ENCODE peak calls at places on chromosomes 7 and 10, in four cellular contexts. One of them, this sample, is unnamed.

GRCh38 chr7:50533849-50534248 is 31.4 kb downstream of the DDC start:
- DNase-seq in spleen: no peak
- DNase-seq in IMR-90: no peak
- DNase-seq in H1: no peak
- DNase-seq in this sample: no peak

GRCh38 chr10:14017380-14017943 is 313.3 kb downstream of the FRMD4A start:
- DNase-seq in H1: no peak
- DNase-seq in IMR-90: peak; percentile 48
- DNase-seq in spleen: no peak
- DNase-seq in this sample: no peak

GRCh38 chr7:24401628-24402593 is 117.9 kb downstream of the NPY start:
- DNase-seq in spleen: no peak
- DNase-seq in IMR-90: peak; percentile 40
- DNase-seq in H1: no peak
- DNase-seq in this sample: no peak

GRCh38 chr10:130784326-130784725 is 527.2 kb downstream of the TCERG1L start:
- DNase-seq in IMR-90: no peak
- DNase-seq in H1: no peak
- DNase-seq in spleen: no peak
- DNase-seq in this sample: no peak

GRCh38 chr10:92594194-92594593 is 1.3 kb downstream of the KIF11 start:
- DNase-seq in H1: no peak
- DNase-seq in IMR-90: no peak
- DNase-seq in spleen: no peak
- DNase-seq in this sample: no peak

GRCh38 chr10:36026081-36026480 is 384.0 kb upstream of the FZD8 start:
- DNase-seq in IMR-90: peak; percentile 22
- DNase-seq in spleen: no peak
- DNase-seq in H1: no peak
- DNase-seq in this sample: no peak

GRCh38 chr7:95723583-95724180 is 48.7 kb upstream of the DYNC1I1 start:
- DNase-seq in spleen: no peak
- DNase-seq in IMR-90: peak; percentile 13
- DNase-seq in H1: peak; percentile 52
- DNase-seq in this sample: peak; percentile 68

GRCh38 chr7:120991133-120991532 is 2.6 kb downstream of the CPED1 start:
- DNase-seq in H1: no peak
- DNase-seq in spleen: no peak
- DNase-seq in IMR-90: no peak
- DNase-seq in this sample: no peak

GRCh38 chr10:26621889-26622681 is 75.4 kb upstream of the PDSS1 start:
- DNase-seq in H1: peak; percentile 62
- DNase-seq in IMR-90: peak; percentile 0
- DNase-seq in spleen: peak; percentile 90
- DNase-seq in this sample: no peak

GRCh38 chr10:10133271-10133670 is 884.4 kb upstream of the CELF2 start:
- DNase-seq in H1: no peak
- DNase-seq in spleen: no peak
- DNase-seq in IMR-90: no peak
- DNase-seq in this sample: no peak

GRCh38 chr10:6563075-6563474 is 17.0 kb downstream of the PRKCQ start:
- DNase-seq in IMR-90: no peak
- DNase-seq in H1: no peak
- DNase-seq in spleen: no peak
- DNase-seq in this sample: no peak

GRCh38 chr10:60073781-60074656 is 167.7 kb upstream of the CCDC6 start:
- DNase-seq in H1: no peak
- DNase-seq in spleen: no peak
- DNase-seq in IMR-90: no peak
- DNase-seq in this sample: no peak

GRCh38 chr10:104657458-104657857 is 16.4 kb downstream of the SORCS3 start:
- DNase-seq in spleen: no peak
- DNase-seq in IMR-90: no peak
- DNase-seq in H1: no peak
- DNase-seq in this sample: no peak

GRCh38 chr10:98274562-98274961 is 6.6 kb upstream of the LOXL4 start:
- DNase-seq in H1: no peak
- DNase-seq in spleen: no peak
- DNase-seq in IMR-90: no peak
- DNase-seq in this sample: no peak

GRCh38 chr7:106190589-106191330 is 78.6 kb upstream of the SYPL1 start:
- DNase-seq in IMR-90: no peak
- DNase-seq in H1: no peak
- DNase-seq in spleen: no peak
- DNase-seq in this sample: no peak

GRCh38 chr7:91353923-91354322 is 89.7 kb downstream of the FZD1 start:
- DNase-seq in IMR-90: no peak
- DNase-seq in spleen: no peak
- DNase-seq in H1: no peak
- DNase-seq in this sample: no peak

GRCh38 chr7:158805937-158806336 is 23.4 kb downstream of the ESYT2 start:
- DNase-seq in IMR-90: no peak
- DNase-seq in spleen: no peak
- DNase-seq in H1: peak; percentile 35
- DNase-seq in this sample: no peak

GRCh38 chr7:143379607-143380263 is 1.4 kb upstream of the ZYX start:
- DNase-seq in spleen: no peak
- DNase-seq in H1: no peak
- DNase-seq in IMR-90: no peak
- DNase-seq in this sample: no peak

GRCh38 chr7:40015790-40016296 is 65.8 kb downstream of the CDK13 start:
- DNase-seq in spleen: no peak
- DNase-seq in IMR-90: peak; percentile 35
- DNase-seq in H1: no peak
- DNase-seq in this sample: peak; percentile 41

GRCh38 chr7:133753513-133753912 is 373.6 kb upstream of the LRGUK start:
- DNase-seq in H1: no peak
- DNase-seq in IMR-90: no peak
- DNase-seq in spleen: no peak
- DNase-seq in this sample: no peak

GRCh38 chr7:51577390-51577789 is 260.8 kb upstream of the COBL start:
- DNase-seq in IMR-90: no peak
- DNase-seq in H1: no peak
- DNase-seq in spleen: no peak
- DNase-seq in this sample: no peak

GRCh38 chr10:683448-684071 is 5.9 kb downstream of the DIP2C start:
- DNase-seq in H1: no peak
- DNase-seq in IMR-90: peak; percentile 99
- DNase-seq in spleen: no peak
- DNase-seq in this sample: peak; percentile 69

GRCh38 chr10:63114031-63114814 is 18.9 kb upstream of the NRBF2 start:
- DNase-seq in H1: no peak
- DNase-seq in IMR-90: peak; percentile 88
- DNase-seq in spleen: no peak
- DNase-seq in this sample: peak; percentile 88

GRCh38 chr10:97779975-97780374 is 8.2 kb upstream of the SFRP5 start:
- DNase-seq in spleen: no peak
- DNase-seq in H1: no peak
- DNase-seq in IMR-90: no peak
- DNase-seq in this sample: no peak

GRCh38 chr7:44762726-44763522 is 14.3 kb downstream of the ZMIZ2 start:
- DNase-seq in IMR-90: no peak
- DNase-seq in H1: no peak
- DNase-seq in spleen: no peak
- DNase-seq in this sample: no peak

GRCh38 chr10:33363112-33363511 is 28.6 kb upstream of the NRP1 start:
- DNase-seq in IMR-90: peak; percentile 39
- DNase-seq in H1: no peak
- DNase-seq in spleen: no peak
- DNase-seq in this sample: no peak

GRCh38 chr10:100372415-100373297 is 25.6 kb downstream of the SCD start:
- DNase-seq in IMR-90: no peak
- DNase-seq in H1: no peak
- DNase-seq in spleen: no peak
- DNase-seq in this sample: no peak

GRCh38 chr10:100370561-100370975 is 23.5 kb downstream of the SCD start:
- DNase-seq in H1: no peak
- DNase-seq in spleen: no peak
- DNase-seq in IMR-90: peak; percentile 27
- DNase-seq in this sample: no peak

GRCh38 chr10:100373298-100374136 is 26.5 kb downstream of the SCD start:
- DNase-seq in IMR-90: peak; percentile 99
- DNase-seq in spleen: peak; percentile 98
- DNase-seq in H1: peak; percentile 91
- DNase-seq in this sample: peak; percentile 100

GRCh38 chr10:100368721-100369120 is 21.7 kb downstream of the SCD start:
- DNase-seq in spleen: no peak
- DNase-seq in H1: no peak
- DNase-seq in IMR-90: no peak
- DNase-seq in this sample: no peak

DNA sequence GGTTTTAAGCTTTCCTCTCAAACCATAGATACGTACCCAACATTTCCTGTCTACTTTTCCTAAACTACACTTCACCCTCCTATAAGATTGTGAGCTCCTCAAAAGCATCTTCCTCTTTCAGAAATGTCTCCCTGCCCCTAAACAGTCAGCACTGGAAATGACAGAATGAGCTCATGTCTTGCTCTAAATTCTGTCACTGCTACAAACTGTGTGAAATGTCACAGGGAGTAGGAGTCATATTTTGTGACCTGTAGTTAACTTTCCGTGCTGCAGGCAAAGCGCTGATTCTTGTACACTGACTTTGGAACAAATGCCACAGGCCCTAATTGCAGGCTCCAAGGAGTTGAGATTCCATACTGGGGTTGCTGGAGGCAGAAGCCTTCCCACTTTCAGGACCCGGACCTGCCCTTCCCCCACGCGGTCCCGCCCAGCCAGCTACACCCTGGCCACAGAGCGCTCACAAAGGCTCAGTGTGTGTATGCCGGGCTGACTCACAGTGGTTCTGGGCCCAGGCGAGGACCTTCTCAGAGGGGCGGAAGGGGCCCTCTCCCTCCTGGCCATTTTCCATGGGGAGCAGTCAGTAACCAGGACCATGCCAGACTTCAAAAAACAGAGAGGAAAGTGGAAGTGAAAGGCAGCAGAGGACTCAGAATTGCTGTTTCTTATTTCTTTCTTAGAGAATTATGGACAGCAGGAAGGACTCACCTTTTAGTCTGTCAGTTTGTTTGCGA is 24.1 kb downstream of the SCD start:
- DNase-seq in IMR-90: peak; percentile 87
- DNase-seq in H1: peak; percentile 77
- DNase-seq in spleen: peak; percentile 84
- DNase-seq in this sample: peak; percentile 89
- TF ChIP-seq POLR2A in IMR-90: peak; percentile 15
- TF ChIP-seq POLR2A in H1: peak; percentile 63
- TF ChIP-seq POLR2A in spleen: no peak
- TF ChIP-seq POLR2A in this sample: peak; percentile 79

DNA sequence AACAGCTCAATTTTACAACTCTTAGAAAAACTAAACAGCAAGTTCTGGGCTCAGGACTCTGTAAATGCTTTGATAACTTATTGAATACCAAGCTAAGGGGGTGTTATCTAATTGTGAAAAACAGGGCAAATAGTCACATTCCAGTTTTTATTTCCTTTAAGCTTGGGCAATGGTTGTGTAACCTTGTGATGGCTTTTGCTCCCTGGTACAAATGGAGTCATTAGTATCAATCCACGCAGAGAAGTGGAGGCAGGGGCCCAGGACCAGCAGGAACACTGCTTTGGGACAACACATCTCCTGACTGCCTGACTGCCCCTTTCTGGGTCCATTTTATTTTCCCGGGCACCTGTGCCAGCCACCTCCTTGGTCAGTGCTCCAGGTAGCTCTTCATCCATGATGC is 5.8 kb upstream of the PRKAG2 start:
- DNase-seq in H1: no peak
- DNase-seq in spleen: no peak
- DNase-seq in IMR-90: no peak
- DNase-seq in this sample: no peak
- H3K27me3 ChIP-seq in H1: peaks cover 5% of the 10 kb centered on the region
- H3K27me3 ChIP-seq in spleen: no peaks in the 10 kb centered on the region
- H3K27me3 ChIP-seq in IMR-90: peaks cover 56% of the 10 kb centered on the region
- H3K27me3 ChIP-seq in this sample: no peaks in the 10 kb centered on the region

GRCh38 chr10:79178070-79178576 is 109.4 kb downstream of the ZMIZ1 start:
- DNase-seq in IMR-90: no peak
- DNase-seq in H1: no peak
- DNase-seq in spleen: no peak
- DNase-seq in this sample: no peak
- TF ChIP-seq POLR2A in IMR-90: no peak
- TF ChIP-seq POLR2A in H1: no peak
- TF ChIP-seq POLR2A in spleen: no peak
- TF ChIP-seq POLR2A in this sample: no peak

DNA sequence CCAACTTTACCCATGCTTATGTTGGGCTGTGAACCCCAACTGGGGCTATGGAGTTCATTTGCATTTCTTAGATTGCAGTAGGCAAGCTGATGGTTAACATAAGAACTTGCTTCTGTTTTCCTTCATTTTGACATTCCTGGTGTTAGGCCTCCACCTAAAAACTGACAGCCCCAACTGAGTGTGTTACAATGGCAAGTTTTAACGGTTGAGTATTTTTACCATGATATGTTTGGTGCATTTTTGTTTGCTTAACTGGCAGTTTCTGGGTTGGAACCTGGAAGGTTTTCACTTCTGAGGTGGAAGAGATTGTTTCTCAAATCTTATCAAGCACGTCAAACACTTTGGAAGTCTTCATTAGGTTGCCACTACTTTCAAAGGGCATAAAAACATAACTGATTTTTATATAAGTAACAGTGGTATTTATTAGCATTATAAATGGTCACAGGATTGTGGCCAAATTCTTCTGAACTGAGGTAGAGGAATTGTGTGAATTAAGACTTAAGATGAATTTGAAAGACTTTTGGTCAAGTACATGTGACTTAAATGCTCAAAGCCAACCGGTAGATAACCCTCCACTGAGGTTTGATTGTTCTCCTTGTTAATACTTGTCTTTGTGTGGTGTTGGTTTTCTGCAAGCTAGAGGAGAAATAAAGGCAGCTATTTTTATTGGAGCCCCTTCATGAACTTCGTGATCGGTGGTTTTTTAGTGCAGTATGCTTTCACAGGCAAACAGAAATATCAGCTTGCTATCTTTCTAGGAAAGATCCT is 2.8 kb downstream of the BMI1 start:
- DNase-seq in IMR-90: no peak
- DNase-seq in spleen: no peak
- DNase-seq in H1: no peak
- DNase-seq in this sample: no peak
- H3K27me3 ChIP-seq in IMR-90: peaks cover 21% of the 10 kb centered on the region
- H3K27me3 ChIP-seq in spleen: no peaks in the 10 kb centered on the region
- H3K27me3 ChIP-seq in H1: peaks cover 43% of the 10 kb centered on the region
- H3K27me3 ChIP-seq in this sample: no peaks in the 10 kb centered on the region

DNA sequence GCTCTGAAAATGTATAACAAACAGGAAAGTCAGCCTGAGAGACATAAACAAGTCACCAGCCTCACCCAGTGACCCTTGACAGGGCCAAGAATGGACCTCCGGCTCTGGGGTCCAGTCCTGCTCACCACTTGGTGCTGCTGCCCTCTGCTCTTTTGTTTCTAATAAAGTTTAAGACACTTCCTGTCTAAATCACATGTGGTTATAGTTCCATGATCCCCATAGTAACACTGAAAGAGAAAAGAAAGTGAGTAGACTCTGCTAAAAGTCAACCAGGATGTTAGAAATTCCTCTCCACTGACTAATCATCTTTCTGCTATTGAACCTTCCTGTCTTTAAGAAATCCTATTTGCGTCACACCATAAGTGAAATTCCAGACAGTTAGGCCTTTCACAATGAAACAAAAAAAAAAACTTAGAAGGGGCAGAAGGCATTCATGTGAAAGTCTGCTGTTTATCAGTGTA is 179.2 kb upstream of the BET1 start:
- DNase-seq in H1: no peak
- DNase-seq in IMR-90: peak; percentile 100
- DNase-seq in spleen: no peak
- DNase-seq in this sample: peak; percentile 34
- TF ChIP-seq POLR2A in H1: no peak
- TF ChIP-seq POLR2A in IMR-90: peak; percentile 54
- TF ChIP-seq POLR2A in spleen: no peak
- TF ChIP-seq POLR2A in this sample: no peak